ENCODE peak calls at places on chromosomes 4 and X, in eight cellular contexts. Y is lower lobe of right lung; Q is OCI-LY7; N is esophagus squamous epithelium; M is PC-9; R is GM23248; B is naive thymus-derived CD4-positive, alpha-beta T cell; L is endodermal cell. A is an unnamed sample. For H3K4me1, the result is how much of the 10 kb centered on the place peaks cover.

GRCh38 chrX:139691843-139692505 is 16.0 kb downstream of the MCF2 start:
- DNase-seq in Y (no peak), Q (no peak), N (no peak), M (no peak), R (peak), B (no peak), L (peak), A (no peak)

GRCh38 chrX:67892391-67892790 is 348.6 kb downstream of the AR start:
- DNase-seq in Y (no peak), Q (no peak), N (no peak), M (no peak), R (no peak), B (no peak), L (no peak), A (no peak)

GRCh38 chr4:54099959-54100606 is at the start of gene GSX2:
- DNase-seq in Y (no peak), Q (no peak), N (no peak), M (no peak), R (peak), B (no peak), L (no peak), A (no peak)

GRCh38 chr4:164373021-164373420 is 380.9 kb upstream of the SMIM31 start:
- DNase-seq in Y (no peak), Q (no peak), N (no peak), M (no peak), R (no peak), B (no peak), L (no peak), A (no peak)

GRCh38 chrX:28552322-28552721 is 34.9 kb upstream of the IL1RAPL1 start:
- DNase-seq in Y (no peak), Q (no peak), N (no peak), M (no peak), R (peak), B (no peak), L (no peak), A (no peak)

GRCh38 chr4:76984127-76984526 is 34.6 kb downstream of the SEPTIN11 start:
- DNase-seq in Y (no peak), Q (peak), N (no peak), M (no peak), R (peak), B (no peak), L (no peak), A (peak)

GRCh38 chrX:136318895-136319597 is 18.3 kb downstream of the ADGRG4 start:
- DNase-seq in Y (no peak), Q (no peak), N (no peak), M (no peak), R (no peak), B (no peak), L (no peak), A (no peak)

GRCh38 chrX:101287402-101287801 is 3.7 kb downstream of the TAF7L start:
- DNase-seq in Y (no peak), Q (peak), N (no peak), M (no peak), R (peak), B (no peak), L (no peak), A (peak)

GRCh38 chr4:48409203-48409602 is 67.9 kb downstream of the SLAIN2 start:
- DNase-seq in Y (no peak), Q (no peak), N (no peak), M (no peak), R (no peak), B (no peak), L (no peak), A (no peak)

GRCh38 chr4:2843909-2844584 is 403 bp downstream of the ADD1 start:
- DNase-seq in Y (peak), Q (peak), N (no peak), M (peak), R (peak), B (no peak), L (peak), A (peak)

GRCh38 chr4:2846172-2846571 is 2.5 kb downstream of the ADD1 start:
- DNase-seq in Y (no peak), Q (no peak), N (no peak), M (no peak), R (no peak), B (no peak), L (no peak), A (no peak)

GRCh38 chr4:2849267-2850140 is 5.9 kb downstream of the ADD1 start:
- DNase-seq in Y (no peak), Q (no peak), N (no peak), M (no peak), R (peak), B (no peak), L (no peak), A (no peak)

GRCh38 chr4:2848449-2848848 is 4.8 kb downstream of the ADD1 start:
- DNase-seq in Y (no peak), Q (no peak), N (no peak), M (no peak), R (no peak), B (no peak), L (no peak), A (no peak)

GRCh38 chr4:2847297-2847871 is 3.7 kb downstream of the ADD1 start:
- DNase-seq in Y (no peak), Q (no peak), N (no peak), M (no peak), R (no peak), B (no peak), L (peak), A (no peak)
- H3K4me1 ChIP-seq in Y (half or more), Q (under half), N (under half), M (under half), R (under half), B (under half), L (under half), A (half or more)

DNA sequence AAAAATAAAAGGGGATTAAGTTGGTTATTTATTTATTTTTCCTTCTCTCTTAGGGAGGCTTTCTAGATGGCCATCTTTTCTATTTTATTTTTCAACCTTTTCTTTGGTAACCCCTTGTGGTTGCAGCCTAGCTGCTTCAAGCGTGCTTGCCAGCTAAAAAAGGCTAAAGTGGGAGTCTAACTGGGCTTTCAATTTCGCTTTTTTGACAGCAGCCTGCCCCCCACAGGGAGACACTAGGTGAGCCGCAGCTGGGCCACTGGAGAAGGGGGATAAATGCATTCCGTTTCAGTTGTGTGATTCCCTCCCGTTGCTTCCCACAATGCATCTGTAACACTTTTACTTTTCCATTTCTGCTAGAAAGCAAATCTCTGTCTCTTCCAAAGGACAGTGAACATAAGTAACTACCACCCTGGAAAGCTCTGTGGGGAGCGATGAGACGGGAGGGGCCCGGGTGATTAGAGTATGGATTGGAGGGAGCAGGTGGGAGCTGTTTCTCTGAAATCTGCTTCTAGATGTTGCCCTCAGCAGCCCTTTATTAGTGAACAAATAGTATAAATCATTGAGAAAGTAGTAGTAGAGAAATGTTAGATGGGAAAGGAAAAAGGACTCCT is 86.2 kb upstream of the RAPGEF2 start:
- DNase-seq in Y (no peak), Q (no peak), N (no peak), M (no peak), R (no peak), B (no peak), L (peak), A (no peak)
- H3K4me3 ChIP-seq in Y (no peak), Q (no peak), N (no peak), M (no peak), R (no peak), B (no peak), L (no peak), A (no peak)

GRCh38 chr4:188032583-188032982 is 37.0 kb downstream of the ZFP42 start:
- DNase-seq in Y (no peak), Q (no peak), N (no peak), M (no peak), R (no peak), B (no peak), L (peak), A (no peak)
- H3K27ac ChIP-seq in Y (no peak), Q (no peak), N (no peak), M (no peak), R (no peak), B (no peak), L (no peak), A (no peak)

GRCh38 chr4:86961103-86961502 is 26.3 kb downstream of the AFF1 start:
- DNase-seq in Y (no peak), Q (peak), N (no peak), M (no peak), R (no peak), B (no peak), L (no peak), A (no peak)

GRCh38 chr4:86961605-86962295 is 26.9 kb downstream of the AFF1 start:
- DNase-seq in Y (no peak), Q (peak), N (no peak), M (no peak), R (peak), B (no peak), L (no peak), A (no peak)

GRCh38 chr4:86959588-86960500 is 25.0 kb downstream of the AFF1 start:
- DNase-seq in Y (no peak), Q (peak), N (no peak), M (no peak), R (no peak), B (no peak), L (peak), A (no peak)

GRCh38 chr4:86963697-86964096 is 28.9 kb downstream of the AFF1 start:
- DNase-seq in Y (no peak), Q (no peak), N (no peak), M (peak), R (peak), B (no peak), L (no peak), A (no peak)

DNA sequence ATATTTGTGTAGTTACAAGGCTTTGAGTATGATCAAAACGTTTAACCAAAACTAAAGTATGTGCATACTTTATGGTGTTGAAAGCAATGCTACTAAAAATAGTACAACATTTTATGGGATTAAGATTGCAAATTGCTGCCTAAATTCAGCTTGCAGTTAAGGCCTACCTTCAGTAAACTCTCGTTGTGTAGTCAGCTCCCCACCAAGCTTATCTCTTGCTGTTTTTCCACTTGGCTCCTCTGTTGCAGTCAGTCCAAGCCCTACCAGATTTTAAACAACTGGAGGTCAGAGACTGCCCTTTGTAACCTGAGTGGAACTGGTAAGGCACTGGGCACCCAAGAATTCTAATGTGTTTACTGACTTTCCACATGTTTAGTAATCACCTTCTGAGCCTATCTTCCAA is 25.7 kb downstream of the AFF1 start:
- DNase-seq in Y (no peak), Q (peak), N (no peak), M (no peak), R (peak), B (no peak), L (peak), A (no peak)
- H3K4me1 ChIP-seq in Y (half or more), Q (half or more), N (under half), M (under half), R (under half), B (under half), L (under half), A (under half)

A was measured in CD4-positive, alpha-beta memory T cell.